ENCODE peak calls at places on chromosomes 16 and 17, in seven cellular contexts. X is cardiac muscle cell, M is A549, W is Peyer's patch, V is GM23248, Z is MM.1S, J is endothelial cell of umbilical vein. Q is an unnamed sample. For H3K4me1, the result is how much of the 10 kb centered on the place peaks cover.

GRCh38 chr16:67966549-67967182 is 1.8 kb downstream of the SLC12A4 start:
- DNase-seq in X (peak), M (peak), W (no peak), V (peak), Z (no peak), J (peak), Q (no peak)

GRCh38 chr17:17590883-17591407 is 563 bp downstream of the PEMT start:
- DNase-seq in X (no peak), M (no peak), W (no peak), V (peak), Z (no peak), J (no peak), Q (no peak)

GRCh38 chr16:58655215-58655596 is 25.6 kb upstream of the CNOT1 start:
- DNase-seq in X (no peak), M (no peak), W (peak), V (no peak), Z (no peak), J (no peak), Q (no peak)

GRCh38 chr16:10183606-10183959 is 1.4 kb upstream of the GRIN2A start:
- DNase-seq in X (no peak), M (no peak), W (no peak), V (no peak), Z (no peak), J (no peak), Q (no peak)

GRCh38 chr16:17358846-17359245 is 111.9 kb downstream of the XYLT1 start:
- DNase-seq in X (no peak), M (no peak), W (no peak), V (peak), Z (no peak), J (no peak), Q (no peak)

GRCh38 chr16:49835116-49835880 is 20.6 kb downstream of the ZNF423 start:
- DNase-seq in X (peak), M (no peak), W (no peak), V (no peak), Z (no peak), J (no peak), Q (no peak)

GRCh38 chr17:78330570-78331224 is 29.2 kb downstream of the SOCS3 start:
- DNase-seq in X (no peak), M (peak), W (no peak), V (no peak), Z (no peak), J (no peak), Q (no peak)

GRCh38 chr16:30115238-30115637 is 1.9 kb upstream of the GDPD3 start:
- DNase-seq in X (no peak), M (no peak), W (peak), V (no peak), Z (peak), J (no peak), Q (no peak)

GRCh38 chr16:24988593-24989338 is 26.4 kb downstream of the ARHGAP17 start:
- DNase-seq in X (peak), M (peak), W (peak), V (peak), Z (peak), J (peak), Q (no peak)

GRCh38 chr16:6032438-6032837 is 934.8 kb upstream of the EEF2KMT start:
- DNase-seq in X (no peak), M (no peak), W (no peak), V (no peak), Z (no peak), J (no peak), Q (no peak)

GRCh38 chr17:1474402-1475189 is 17.9 kb downstream of the MYO1C start:
- DNase-seq in X (no peak), M (no peak), W (peak), V (no peak), Z (no peak), J (no peak), Q (no peak)

GRCh38 chr16:85245307-85246172 is 133.3 kb upstream of the CIBAR2 start:
- DNase-seq in X (peak), M (peak), W (peak), V (peak), Z (peak), J (peak), Q (peak)

GRCh38 chr16:35296962-35297653 is 1837.7 kb downstream of the TP53TG3F start:
- DNase-seq in X (no peak), M (no peak), W (no peak), V (no peak), Z (no peak), J (no peak), Q (peak)

GRCh38 chr16:55955845-55956244 is 80.7 kb upstream of the CES5A start:
- DNase-seq in X (peak), M (no peak), W (no peak), V (no peak), Z (no peak), J (no peak), Q (no peak)

GRCh38 chr17:77045441-77046041 is 95.2 kb upstream of the SEC14L1 start:
- DNase-seq in X (peak), M (peak), W (no peak), V (peak), Z (no peak), J (no peak), Q (no peak)

GRCh38 chr17:21210411-21211076 is 3.4 kb downstream of the TMEM11 start:
- DNase-seq in X (no peak), M (no peak), W (no peak), V (no peak), Z (no peak), J (no peak), Q (no peak)

GRCh38 chr16:79628501-79628975 is 28.0 kb upstream of the MAF start:
- DNase-seq in X (peak), M (no peak), W (no peak), V (no peak), Z (peak), J (no peak), Q (no peak)

GRCh38 chr16:10592611-10593010 is 12.2 kb upstream of the EMP2 start:
- DNase-seq in X (no peak), M (no peak), W (no peak), V (no peak), Z (no peak), J (no peak), Q (no peak)

GRCh38 chr16:8137581-8137980 is 452.7 kb downstream of the TMEM114 start:
- DNase-seq in X (no peak), M (no peak), W (no peak), V (no peak), Z (no peak), J (no peak), Q (no peak)

GRCh38 chr17:81487487-81488275 is 24.9 kb downstream of the ACTG1 start:
- DNase-seq in X (peak), M (peak), W (peak), V (peak), Z (no peak), J (peak), Q (peak)

GRCh38 chr17:8338806-8339205 is 834 bp upstream of the ODF4 start:
- DNase-seq in X (no peak), M (no peak), W (no peak), V (no peak), Z (no peak), J (no peak), Q (no peak)

GRCh38 chr16:35559911-35560636 is 2100.7 kb downstream of the TP53TG3F start:
- DNase-seq in X (no peak), M (no peak), W (no peak), V (no peak), Z (peak), J (no peak), Q (no peak)

GRCh38 chr16:53626161-53626560 is 77.5 kb downstream of the RPGRIP1L start:
- DNase-seq in X (no peak), M (no peak), W (no peak), V (no peak), Z (no peak), J (peak), Q (no peak)

GRCh38 chr17:59825533-59826316 is 67.0 kb downstream of the TUBD1 start:
- DNase-seq in X (peak), M (peak), W (peak), V (peak), Z (no peak), J (peak), Q (no peak)

GRCh38 chr17:46159686-46160085 is 33.5 kb downstream of the KANSL1 start:
- DNase-seq in X (peak), M (no peak), W (no peak), V (peak), Z (no peak), J (no peak), Q (no peak)

GRCh38 chr16:30551781-30552180 is 6.4 kb downstream of the ZNF764 start:
- DNase-seq in X (no peak), M (no peak), W (peak), V (no peak), Z (no peak), J (no peak), Q (peak)

GRCh38 chr16:69089091-69089912 is 16.2 kb upstream of the HAS3 start:
- DNase-seq in X (no peak), M (peak), W (no peak), V (no peak), Z (no peak), J (peak), Q (no peak)

GRCh38 chr17:22267019-22267418 is 574.7 kb downstream of the KCNJ18 start:
- DNase-seq in X (no peak), M (no peak), W (no peak), V (no peak), Z (no peak), J (no peak), Q (no peak)

GRCh38 chr16:47110939-47111338 is 32.8 kb downstream of the NETO2 start:
- DNase-seq in X (no peak), M (peak), W (no peak), V (no peak), Z (no peak), J (no peak), Q (no peak)

GRCh38 chr16:67883872-67884261 is 818 bp upstream of the NRN1L start:
- DNase-seq in X (peak), M (peak), W (peak), V (peak), Z (peak), J (peak), Q (peak)

GRCh38 chr17:19470529-19471261 is 59.7 kb downstream of the RNF112 start:
- DNase-seq in X (peak), M (no peak), W (peak), V (peak), Z (no peak), J (no peak), Q (peak)

GRCh38 chr16:15648135-15648730 is 1.8 kb upstream of the NDE1 start:
- DNase-seq in X (no peak), M (no peak), W (no peak), V (no peak), Z (no peak), J (no peak), Q (no peak)
- H3K4me1 ChIP-seq in X (under half), M (under half), W (under half), V (under half), Z (under half), J (under half), Q (under half)

GRCh38 chr16:23499801-23500200 is 10.5 kb downstream of the GGA2 start:
- DNase-seq in X (no peak), M (no peak), W (no peak), V (no peak), Z (no peak), J (no peak), Q (no peak)

GRCh38 chr16:23498863-23499262 is 11.4 kb downstream of the GGA2 start:
- DNase-seq in X (no peak), M (no peak), W (no peak), V (no peak), Z (no peak), J (no peak), Q (no peak)

GRCh38 chr16:23500866-23501234 is 9.4 kb downstream of the GGA2 start:
- DNase-seq in X (peak), M (no peak), W (no peak), V (no peak), Z (no peak), J (no peak), Q (no peak)

GRCh38 chr16:23501291-23501690 is 9.0 kb downstream of the GGA2 start:
- DNase-seq in X (no peak), M (no peak), W (no peak), V (no peak), Z (no peak), J (no peak), Q (no peak)

DNA sequence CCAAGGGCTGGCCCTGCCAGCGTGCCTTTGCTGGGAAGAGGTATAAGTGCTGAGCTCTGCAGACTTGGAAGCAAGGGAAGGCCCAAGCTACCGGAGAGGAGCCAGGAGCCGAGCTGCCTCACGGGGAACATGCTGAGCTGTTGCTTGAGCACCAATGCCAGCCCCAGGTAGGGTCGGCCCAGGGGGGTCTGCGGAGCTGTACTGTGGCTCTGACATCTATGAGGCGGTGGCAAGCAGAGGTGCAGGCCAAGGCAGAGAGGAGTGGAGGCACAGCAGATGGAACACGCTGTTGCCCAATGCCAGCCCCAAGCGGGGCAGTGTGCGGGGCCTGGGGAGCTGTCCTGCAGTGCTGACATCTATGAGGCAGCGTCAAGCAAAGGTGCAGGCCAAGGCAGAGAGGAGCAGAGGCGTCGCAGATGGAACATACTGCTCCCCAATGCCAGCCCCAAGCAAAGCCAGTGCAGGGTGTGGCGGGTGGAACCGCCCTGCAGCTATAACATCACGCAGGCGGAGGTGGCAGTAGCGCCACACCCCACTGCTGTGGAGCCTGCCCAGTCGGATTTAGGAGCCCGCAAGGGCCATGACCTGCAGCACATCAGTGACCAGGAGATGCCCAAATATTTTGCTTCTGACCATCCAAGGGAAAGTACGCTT is 10.0 kb downstream of the GGA2 start:
- DNase-seq in X (no peak), M (no peak), W (no peak), V (no peak), Z (no peak), J (no peak), Q (no peak)
- H3K4me1 ChIP-seq in X (under half), M (under half), W (under half), V (under half), Z (under half), J (under half), Q (under half)

GRCh38 chr16:1942810-1943726 is at the start of gene MSRB1:
- DNase-seq in X (peak), M (peak), W (peak), V (peak), Z (peak), J (peak), Q (peak)
- H3K4me1 ChIP-seq in X (under half), M (under half), W (under half), V (under half), Z (under half), J (under half), Q (under half)

GRCh38 chr17:50266384-50267073 is 7.7 kb upstream of the TMEM92 start:
- DNase-seq in X (peak), M (peak), W (peak), V (peak), Z (no peak), J (peak), Q (peak)
- H3K4me1 ChIP-seq in X (under half), M (under half), W (under half), V (half or more), Z (under half), J (under half), Q (under half)

DNA sequence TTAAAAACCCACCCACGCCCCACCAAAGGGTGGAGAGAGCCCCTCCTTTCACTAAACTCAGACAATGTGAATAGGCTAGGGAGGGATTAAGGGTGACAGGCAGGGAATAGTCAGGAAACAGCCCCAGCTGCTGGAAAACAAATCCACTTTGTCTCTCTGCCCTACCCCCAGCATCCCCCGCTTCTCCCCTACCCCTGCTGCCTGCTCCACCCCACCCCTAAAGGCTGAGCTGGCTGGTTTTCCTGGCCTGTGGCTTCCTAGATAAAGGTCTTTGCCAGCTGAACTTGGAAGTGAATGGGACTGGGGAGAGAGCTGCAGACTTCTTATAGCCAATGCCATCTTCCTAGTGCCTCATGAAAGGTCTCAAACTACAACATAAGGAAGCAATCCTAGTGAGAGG is 15.0 kb downstream of the CAVIN1 start:
- DNase-seq in X (peak), M (no peak), W (no peak), V (peak), Z (no peak), J (peak), Q (no peak)
- H3K4me1 ChIP-seq in X (under half), M (half or more), W (under half), V (half or more), Z (under half), J (half or more), Q (under half)

GRCh38 chr17:39663688-39664580 is 1.2 kb upstream of the TCAP start:
- DNase-seq in X (peak), M (peak), W (peak), V (peak), Z (no peak), J (no peak), Q (no peak)
- H3K4me1 ChIP-seq in X (under half), M (half or more), W (under half), V (under half), Z (under half), J (under half), Q (under half)

GRCh38 chr17:47941998-47942490 is 673 bp downstream of the PNPO start:
- DNase-seq in X (no peak), M (no peak), W (peak), V (peak), Z (no peak), J (peak), Q (no peak)
- H3K4me1 ChIP-seq in X (under half), M (under half), W (under half), V (under half), Z (under half), J (under half), Q (under half)